ENCODE peak calls at places on chromosomes 5 and 9, in ten cellular contexts. One of them, this sample, is unnamed.

GRCh38 chr9:20315672-20316071 is 306.6 kb downstream of the MLLT3 start:
- DNase-seq in caudate nucleus: no peak
- DNase-seq in M059J: peak; percentile 77
- DNase-seq in NCI-H1694 treated with DMSO at 0.1 percent for 48 hours: no peak
- DNase-seq in stimulated activated CD4-positive, alpha-beta T cell treated with anti-CD3 and anti-CD28 coated beads, Interleukin-1b, Interleukin-23, amount 100 ng/mL, for 1 hour: no peak
- DNase-seq in activated T-cell treated with anti-CD3 and anti-CD28 coated beads, Interleukin-2, amount 50 U/mL, for 48 hours: peak; percentile 43
- DNase-seq in kidney epithelial cell: no peak
- DNase-seq in activated naive CD4-positive, alpha-beta T cell: no peak
- DNase-seq in adipocyte: peak; percentile 85
- DNase-seq in effector memory CD8-positive, alpha-beta T cell: no peak
- DNase-seq in this sample: no peak

GRCh38 chr5:140868721-140869554 is at the start of gene PCDHA11:
- DNase-seq in stimulated activated CD4-positive, alpha-beta T cell treated with anti-CD3 and anti-CD28 coated beads, Interleukin-1b, Interleukin-23, amount 100 ng/mL, for 1 hour: no peak
- DNase-seq in activated T-cell treated with anti-CD3 and anti-CD28 coated beads, Interleukin-2, amount 50 U/mL, for 48 hours: no peak
- DNase-seq in M059J: peak; percentile 63
- DNase-seq in activated naive CD4-positive, alpha-beta T cell: no peak
- DNase-seq in adipocyte: peak; percentile 8
- DNase-seq in caudate nucleus: no peak
- DNase-seq in kidney epithelial cell: no peak
- DNase-seq in NCI-H1694 treated with DMSO at 0.1 percent for 48 hours: peak; percentile 84
- DNase-seq in effector memory CD8-positive, alpha-beta T cell: no peak
- DNase-seq in this sample: no peak

GRCh38 chr5:67983251-67983941 is 232.2 kb upstream of the PIK3R1 start:
- DNase-seq in stimulated activated CD4-positive, alpha-beta T cell treated with anti-CD3 and anti-CD28 coated beads, Interleukin-1b, Interleukin-23, amount 100 ng/mL, for 1 hour: no peak
- DNase-seq in adipocyte: peak; percentile 81
- DNase-seq in kidney epithelial cell: peak; percentile 53
- DNase-seq in NCI-H1694 treated with DMSO at 0.1 percent for 48 hours: no peak
- DNase-seq in caudate nucleus: no peak
- DNase-seq in activated naive CD4-positive, alpha-beta T cell: no peak
- DNase-seq in activated T-cell treated with anti-CD3 and anti-CD28 coated beads, Interleukin-2, amount 50 U/mL, for 48 hours: no peak
- DNase-seq in M059J: peak; percentile 92
- DNase-seq in effector memory CD8-positive, alpha-beta T cell: no peak
- DNase-seq in this sample: no peak

GRCh38 chr5:147384346-147385193 is 125.3 kb downstream of the DPYSL3 start:
- DNase-seq in NCI-H1694 treated with DMSO at 0.1 percent for 48 hours: no peak
- DNase-seq in M059J: no peak
- DNase-seq in activated naive CD4-positive, alpha-beta T cell: no peak
- DNase-seq in stimulated activated CD4-positive, alpha-beta T cell treated with anti-CD3 and anti-CD28 coated beads, Interleukin-1b, Interleukin-23, amount 100 ng/mL, for 1 hour: no peak
- DNase-seq in activated T-cell treated with anti-CD3 and anti-CD28 coated beads, Interleukin-2, amount 50 U/mL, for 48 hours: no peak
- DNase-seq in caudate nucleus: no peak
- DNase-seq in kidney epithelial cell: no peak
- DNase-seq in effector memory CD8-positive, alpha-beta T cell: no peak
- DNase-seq in adipocyte: no peak
- DNase-seq in this sample: no peak

GRCh38 chr5:1014781-1015221 is 6.2 kb downstream of the NKD2 start:
- DNase-seq in effector memory CD8-positive, alpha-beta T cell: no peak
- DNase-seq in M059J: no peak
- DNase-seq in stimulated activated CD4-positive, alpha-beta T cell treated with anti-CD3 and anti-CD28 coated beads, Interleukin-1b, Interleukin-23, amount 100 ng/mL, for 1 hour: no peak
- DNase-seq in NCI-H1694 treated with DMSO at 0.1 percent for 48 hours: no peak
- DNase-seq in activated naive CD4-positive, alpha-beta T cell: no peak
- DNase-seq in adipocyte: no peak
- DNase-seq in caudate nucleus: no peak
- DNase-seq in kidney epithelial cell: no peak
- DNase-seq in activated T-cell treated with anti-CD3 and anti-CD28 coated beads, Interleukin-2, amount 50 U/mL, for 48 hours: no peak
- DNase-seq in this sample: no peak

GRCh38 chr9:12774861-12775367 is at the start of gene LURAP1L:
- DNase-seq in effector memory CD8-positive, alpha-beta T cell: no peak
- DNase-seq in adipocyte: peak; percentile 89
- DNase-seq in M059J: peak; percentile 80
- DNase-seq in activated T-cell treated with anti-CD3 and anti-CD28 coated beads, Interleukin-2, amount 50 U/mL, for 48 hours: no peak
- DNase-seq in kidney epithelial cell: no peak
- DNase-seq in stimulated activated CD4-positive, alpha-beta T cell treated with anti-CD3 and anti-CD28 coated beads, Interleukin-1b, Interleukin-23, amount 100 ng/mL, for 1 hour: no peak
- DNase-seq in activated naive CD4-positive, alpha-beta T cell: no peak
- DNase-seq in caudate nucleus: no peak
- DNase-seq in NCI-H1694 treated with DMSO at 0.1 percent for 48 hours: peak; percentile 67
- DNase-seq in this sample: peak; percentile 30

GRCh38 chr9:69412741-69413150 is 87.7 kb downstream of the ENTREP1 start:
- DNase-seq in NCI-H1694 treated with DMSO at 0.1 percent for 48 hours: no peak
- DNase-seq in caudate nucleus: no peak
- DNase-seq in kidney epithelial cell: peak; percentile 19
- DNase-seq in M059J: peak; percentile 66
- DNase-seq in stimulated activated CD4-positive, alpha-beta T cell treated with anti-CD3 and anti-CD28 coated beads, Interleukin-1b, Interleukin-23, amount 100 ng/mL, for 1 hour: no peak
- DNase-seq in activated T-cell treated with anti-CD3 and anti-CD28 coated beads, Interleukin-2, amount 50 U/mL, for 48 hours: peak; percentile 28
- DNase-seq in adipocyte: peak; percentile 77
- DNase-seq in activated naive CD4-positive, alpha-beta T cell: no peak
- DNase-seq in effector memory CD8-positive, alpha-beta T cell: no peak
- DNase-seq in this sample: peak; percentile 76

GRCh38 chr9:135840107-135840506 is 67.2 kb downstream of the CAMSAP1 start:
- DNase-seq in caudate nucleus: no peak
- DNase-seq in activated T-cell treated with anti-CD3 and anti-CD28 coated beads, Interleukin-2, amount 50 U/mL, for 48 hours: no peak
- DNase-seq in NCI-H1694 treated with DMSO at 0.1 percent for 48 hours: no peak
- DNase-seq in adipocyte: no peak
- DNase-seq in kidney epithelial cell: no peak
- DNase-seq in stimulated activated CD4-positive, alpha-beta T cell treated with anti-CD3 and anti-CD28 coated beads, Interleukin-1b, Interleukin-23, amount 100 ng/mL, for 1 hour: no peak
- DNase-seq in effector memory CD8-positive, alpha-beta T cell: no peak
- DNase-seq in M059J: no peak
- DNase-seq in activated naive CD4-positive, alpha-beta T cell: no peak
- DNase-seq in this sample: no peak

GRCh38 chr9:36770025-36770424 is 197.3 kb downstream of the MELK start:
- DNase-seq in kidney epithelial cell: no peak
- DNase-seq in activated naive CD4-positive, alpha-beta T cell: no peak
- DNase-seq in M059J: no peak
- DNase-seq in activated T-cell treated with anti-CD3 and anti-CD28 coated beads, Interleukin-2, amount 50 U/mL, for 48 hours: no peak
- DNase-seq in caudate nucleus: no peak
- DNase-seq in effector memory CD8-positive, alpha-beta T cell: no peak
- DNase-seq in stimulated activated CD4-positive, alpha-beta T cell treated with anti-CD3 and anti-CD28 coated beads, Interleukin-1b, Interleukin-23, amount 100 ng/mL, for 1 hour: no peak
- DNase-seq in NCI-H1694 treated with DMSO at 0.1 percent for 48 hours: no peak
- DNase-seq in adipocyte: no peak
- DNase-seq in this sample: no peak

GRCh38 chr5:76604838-76605237 is 18.4 kb downstream of the F2RL2 start:
- DNase-seq in kidney epithelial cell: no peak
- DNase-seq in M059J: no peak
- DNase-seq in NCI-H1694 treated with DMSO at 0.1 percent for 48 hours: no peak
- DNase-seq in effector memory CD8-positive, alpha-beta T cell: no peak
- DNase-seq in stimulated activated CD4-positive, alpha-beta T cell treated with anti-CD3 and anti-CD28 coated beads, Interleukin-1b, Interleukin-23, amount 100 ng/mL, for 1 hour: no peak
- DNase-seq in caudate nucleus: no peak
- DNase-seq in adipocyte: peak; percentile 64
- DNase-seq in activated naive CD4-positive, alpha-beta T cell: no peak
- DNase-seq in activated T-cell treated with anti-CD3 and anti-CD28 coated beads, Interleukin-2, amount 50 U/mL, for 48 hours: no peak
- DNase-seq in this sample: no peak

GRCh38 chr5:87302061-87302460 is 34.4 kb downstream of the RASA1 start:
- DNase-seq in caudate nucleus: no peak
- DNase-seq in adipocyte: peak; percentile 46
- DNase-seq in M059J: peak; percentile 70
- DNase-seq in kidney epithelial cell: no peak
- DNase-seq in effector memory CD8-positive, alpha-beta T cell: no peak
- DNase-seq in stimulated activated CD4-positive, alpha-beta T cell treated with anti-CD3 and anti-CD28 coated beads, Interleukin-1b, Interleukin-23, amount 100 ng/mL, for 1 hour: no peak
- DNase-seq in activated naive CD4-positive, alpha-beta T cell: no peak
- DNase-seq in activated T-cell treated with anti-CD3 and anti-CD28 coated beads, Interleukin-2, amount 50 U/mL, for 48 hours: no peak
- DNase-seq in NCI-H1694 treated with DMSO at 0.1 percent for 48 hours: no peak
- DNase-seq in this sample: no peak